ENCODE peak calls at places on chromosomes 16 and 17, in ten cellular contexts. M is fibroblast of lung; X is CD8-positive, alpha-beta T cell; W is cardiac muscle cell; E is activated T-cell treated with anti-CD3 and anti-CD28 coated beads for 24 hours; O is mesendoderm; J is HFF-Myc; U is fibroblast of the aortic adventitia; A is NCI-H1105 treated with DMSO at 0.1 percent for 48 hours; I is hepatic stellate cell. B is an unnamed sample.

GRCh38 chr16:17101646-17102045 is 369.1 kb downstream of the XYLT1 start:
- DNase-seq in J (no peak), M (no peak), O (peak; percentile 83), U (no peak), W (no peak), E (no peak), A (peak; percentile 2), I (no peak), X (no peak), B (no peak)

GRCh38 chr16:31713945-31714898 is 159.4 kb upstream of the ZNF267 start:
- DNase-seq in U (no peak), J (no peak), I (no peak), E (no peak), M (no peak), X (no peak), A (no peak), O (peak; percentile 57), W (peak; percentile 6), B (no peak)

GRCh38 chr16:72188512-72188911 is 16.6 kb upstream of the PMFBP1 start:
- DNase-seq in O (no peak), E (no peak), J (no peak), W (no peak), M (no peak), U (no peak), X (no peak), A (no peak), I (no peak), B (no peak)

GRCh38 chr17:2450016-2450650 is 49.3 kb upstream of the MNT start:
- DNase-seq in E (no peak), I (no peak), W (no peak), J (no peak), O (no peak), X (no peak), M (no peak), U (no peak), A (no peak), B (no peak)

GRCh38 chr17:7719661-7720060 is 2.1 kb downstream of the DNAH2 start:
- DNase-seq in E (no peak), O (no peak), J (no peak), I (no peak), W (no peak), A (no peak), X (no peak), U (no peak), M (no peak), B (no peak)

GRCh38 chr17:63405741-63406261 is 40.3 kb downstream of the CYB561 start:
- DNase-seq in U (peak; percentile 86), X (no peak), J (peak; percentile 80), M (peak; percentile 88), I (peak; percentile 38), A (peak; percentile 64), W (peak; percentile 64), O (peak; percentile 69), E (no peak), B (no peak)

GRCh38 chr17:19377602-19378415 is 489 bp upstream of the MAPK7 start:
- DNase-seq in A (peak; percentile 100), X (peak; percentile 93), O (peak; percentile 100), J (peak; percentile 94), U (peak; percentile 98), M (peak; percentile 99), E (peak; percentile 94), W (peak; percentile 98), I (peak; percentile 100), B (peak; percentile 98)

GRCh38 chr17:38867179-38867994 is 2.5 kb upstream of the LASP1 start:
- DNase-seq in E (peak; percentile 72), O (peak; percentile 94), X (peak; percentile 58), U (peak; percentile 85), M (peak; percentile 79), J (no peak), I (no peak), A (peak; percentile 87), W (peak; percentile 69), B (peak; percentile 58)

GRCh38 chr17:42677921-42678781 is 1.4 kb upstream of the PLEKHH3 start:
- DNase-seq in U (peak; percentile 81), I (peak; percentile 90), O (peak; percentile 98), E (peak; percentile 71), J (no peak), W (peak; percentile 96), M (peak; percentile 87), X (peak; percentile 59), A (peak; percentile 77), B (peak; percentile 90)

GRCh38 chr16:82748026-82748425 is 121.3 kb downstream of the CDH13 start:
- DNase-seq in I (peak; percentile 50), X (no peak), W (no peak), U (peak; percentile 92), M (peak; percentile 91), E (no peak), A (peak; percentile 62), J (no peak), O (no peak), B (peak; percentile 51)

GRCh38 chr17:81398170-81398854 is 3.1 kb downstream of the BAHCC1 start:
- DNase-seq in M (peak; percentile 62), E (no peak), X (no peak), W (peak; percentile 55), J (no peak), A (no peak), O (peak; percentile 80), U (no peak), I (peak; percentile 45), B (peak; percentile 44)

GRCh38 chr16:77322757-77323156 is 112.1 kb downstream of the ADAMTS18 start:
- DNase-seq in E (no peak), X (no peak), M (no peak), I (no peak), O (no peak), A (peak; percentile 5), J (no peak), U (no peak), W (no peak), B (no peak)

GRCh38 chr17:59121901-59122480 is 15.3 kb upstream of the TRIM37 start:
- DNase-seq in O (no peak), I (no peak), X (no peak), M (no peak), E (no peak), J (no peak), W (no peak), A (no peak), U (no peak), B (no peak)

GRCh38 chr16:30349695-30350094 is 5.4 kb downstream of the CD2BP2 start:
- DNase-seq in A (no peak), M (no peak), O (no peak), E (no peak), U (no peak), I (no peak), J (no peak), W (no peak), X (no peak), B (no peak)

GRCh38 chr16:50182441-50182840 is 29.3 kb downstream of the TENT4B start:
- DNase-seq in U (no peak), X (no peak), O (no peak), I (no peak), M (no peak), A (no peak), E (no peak), W (no peak), J (no peak), B (no peak)

GRCh38 chr17:34257299-34257985 is 2.4 kb downstream of the CCL2 start:
- DNase-seq in E (no peak), A (no peak), M (no peak), I (no peak), J (no peak), O (no peak), U (peak; percentile 36), X (no peak), W (no peak), B (no peak)

GRCh38 chr16:49712106-49712505 is 143.8 kb downstream of the ZNF423 start:
- DNase-seq in M (no peak), U (no peak), W (no peak), I (no peak), X (no peak), E (no peak), J (no peak), O (no peak), A (no peak), B (no peak)

GRCh38 chr16:20894388-20894787 is 5.8 kb downstream of the DCUN1D3 start:
- DNase-seq in O (no peak), M (no peak), J (no peak), E (no peak), U (no peak), W (no peak), X (no peak), A (no peak), I (no peak), B (no peak)

GRCh38 chr17:66938656-66939055 is 25.9 kb upstream of the CACNG4 start:
- DNase-seq in A (no peak), E (no peak), I (no peak), M (no peak), X (no peak), O (no peak), U (no peak), W (no peak), J (no peak), B (no peak)

GRCh38 chr17:6752068-6752909 is 3.6 kb upstream of the XAF1 start:
- DNase-seq in X (no peak), U (peak; percentile 100), W (no peak), E (no peak), I (peak; percentile 97), A (no peak), O (peak; percentile 36), J (peak; percentile 85), M (peak; percentile 98), B (no peak)

GRCh38 chr16:11098601-11099377 is 154.4 kb downstream of the CLEC16A start:
- DNase-seq in O (no peak), X (no peak), E (no peak), U (no peak), I (no peak), A (no peak), J (no peak), M (no peak), W (no peak), B (no peak)

GRCh38 chr17:59160203-59161025 is 4.9 kb downstream of the PRR11 start:
- DNase-seq in I (no peak), A (no peak), J (no peak), X (no peak), M (peak; percentile 29), U (peak; percentile 12), O (no peak), W (no peak), E (no peak), B (no peak)

GRCh38 chr17:40980594-40980993 is 3.5 kb downstream of the KRT40 start:
- DNase-seq in E (no peak), X (no peak), W (peak; percentile 73), I (peak; percentile 38), U (peak; percentile 39), A (no peak), O (peak; percentile 1), J (no peak), M (no peak), B (no peak)

GRCh38 chr17:81713004-81713555 is 996 bp downstream of the SLC25A10 start:
- DNase-seq in A (no peak), O (no peak), I (no peak), M (no peak), E (no peak), U (no peak), X (no peak), J (no peak), W (no peak), B (no peak)

GRCh38 chr17:3545151-3545550 is 12.5 kb downstream of the TRPV3 start:
- DNase-seq in J (no peak), O (no peak), A (no peak), U (no peak), X (no peak), E (no peak), W (no peak), I (no peak), M (no peak), B (no peak)

GRCh38 chr16:50627419-50627818 is 53.7 kb downstream of the SNX20 start:
- DNase-seq in I (no peak), M (peak; percentile 41), U (peak; percentile 70), W (peak; percentile 45), O (peak; percentile 44), J (no peak), X (peak; percentile 65), E (peak; percentile 10), A (no peak), B (peak; percentile 50)

GRCh38 chr17:146546-146945 is 9.2 kb downstream of the SCGB1C2 start:
- DNase-seq in E (no peak), M (no peak), A (no peak), X (no peak), O (peak; percentile 38), W (no peak), I (no peak), J (no peak), U (no peak), B (peak; percentile 6)

GRCh38 chr17:17455173-17455572 is 21.6 kb upstream of the MED9 start:
- DNase-seq in X (no peak), J (no peak), I (no peak), M (no peak), W (no peak), O (no peak), U (no peak), A (no peak), E (no peak), B (no peak)